ENCODE peak calls at places on chromosomes 11 and 22, in six cellular contexts. W, Y, G, A, K and Z are unnamed samples.

GRCh38 chr11:20025331-20025840 is 134.9 kb downstream of the DBX1 start:
- DNase-seq in W (no peak), Y (no peak), G (no peak), A (no peak), K (no peak), Z (no peak)

GRCh38 chr11:78417175-78417887 is at the start of gene GAB2:
- DNase-seq in W (peak), Y (peak), G (no peak), A (no peak), K (no peak), Z (no peak)

GRCh38 chr22:31647066-31647465 is 14.9 kb downstream of the PISD start:
- DNase-seq in W (no peak), Y (no peak), G (no peak), A (no peak), K (no peak), Z (no peak)

GRCh38 chr11:44970293-44970692 is 19.6 kb upstream of the TP53I11 start:
- DNase-seq in W (no peak), Y (no peak), G (no peak), A (no peak), K (no peak), Z (no peak)

GRCh38 chr11:86678296-86678695 is 5.9 kb upstream of the ME3 start:
- DNase-seq in W (no peak), Y (no peak), G (no peak), A (no peak), K (no peak), Z (no peak)

GRCh38 chr11:83521647-83522596 is 235.8 kb upstream of the CCDC90B start:
- DNase-seq in W (no peak), Y (no peak), G (peak), A (no peak), K (no peak), Z (no peak)

GRCh38 chr11:32792948-32793475 is 1.4 kb downstream of the CCDC73 start:
- DNase-seq in W (no peak), Y (peak), G (no peak), A (no peak), K (no peak), Z (peak)

GRCh38 chr11:10426475-10426874 is 28.6 kb upstream of the AMPD3 start:
- DNase-seq in W (no peak), Y (no peak), G (peak), A (no peak), K (no peak), Z (no peak)

GRCh38 chr11:70786021-70786665 is 387.8 kb downstream of the CTTN start:
- DNase-seq in W (no peak), Y (no peak), G (no peak), A (no peak), K (no peak), Z (no peak)

GRCh38 chr11:1335811-1336761 is 26.7 kb upstream of the TOLLIP start:
- DNase-seq in W (peak), Y (peak), G (peak), A (no peak), K (peak), Z (peak)

GRCh38 chr11:75907926-75908527 is 93.0 kb downstream of the UVRAG start:
- DNase-seq in W (no peak), Y (no peak), G (no peak), A (no peak), K (no peak), Z (no peak)

GRCh38 chr22:30422481-30423295 is 2.9 kb upstream of the MTFP1 start:
- DNase-seq in W (peak), Y (no peak), G (peak), A (peak), K (peak), Z (peak)

GRCh38 chr11:1832181-1832988 is 2.4 kb upstream of the SYT8 start:
- DNase-seq in W (peak), Y (peak), G (no peak), A (peak), K (peak), Z (peak)

GRCh38 chr22:50274311-50274710 is 4.1 kb upstream of the MAPK11 start:
- DNase-seq in W (no peak), Y (peak), G (no peak), A (no peak), K (peak), Z (peak)

GRCh38 chr11:57432714-57433163 is 5.8 kb upstream of the SLC43A3 start:
- DNase-seq in W (peak), Y (no peak), G (peak), A (no peak), K (peak), Z (no peak)

GRCh38 chr11:128216198-128216597 is 371.2 kb downstream of the ETS1 start:
- DNase-seq in W (no peak), Y (no peak), G (no peak), A (no peak), K (no peak), Z (no peak)

GRCh38 chr11:133576351-133576750 is 44.0 kb upstream of the OPCML start:
- DNase-seq in W (no peak), Y (no peak), G (no peak), A (no peak), K (no peak), Z (peak)

GRCh38 chr11:66720899-66721470 is 8.0 kb downstream of the SPTBN2 start:
- DNase-seq in W (no peak), Y (no peak), G (no peak), A (no peak), K (no peak), Z (no peak)

GRCh38 chr11:59174664-59175033 is 2.7 kb downstream of the DTX4 start:
- DNase-seq in W (no peak), Y (no peak), G (peak), A (no peak), K (no peak), Z (no peak)

GRCh38 chr11:118353084-118353710 is 6.2 kb upstream of the UBE4A start:
- DNase-seq in W (no peak), Y (peak), G (no peak), A (no peak), K (no peak), Z (no peak)

GRCh38 chr11:120346233-120346632 is 10.0 kb downstream of the ARHGEF12 start:
- DNase-seq in W (no peak), Y (no peak), G (no peak), A (no peak), K (no peak), Z (no peak)

GRCh38 chr11:63613517-63614135 is 607 bp downstream of the PLAAT3 start:
- DNase-seq in W (peak), Y (peak), G (no peak), A (no peak), K (peak), Z (peak)

GRCh38 chr22:21457023-21457787 is 10.0 kb upstream of the TMEM191C start:
- DNase-seq in W (peak), Y (no peak), G (no peak), A (no peak), K (no peak), Z (no peak)

GRCh38 chr11:104352036-104352435 is 188.1 kb upstream of the PDGFD start:
- DNase-seq in W (no peak), Y (no peak), G (no peak), A (no peak), K (no peak), Z (no peak)

GRCh38 chr11:130571947-130572584 is 123.6 kb downstream of the ADAMTS15 start:
- DNase-seq in W (no peak), Y (no peak), G (no peak), A (no peak), K (no peak), Z (no peak)

GRCh38 chr11:125448136-125448535 is 47.9 kb downstream of the FEZ1 start:
- DNase-seq in W (no peak), Y (no peak), G (no peak), A (no peak), K (peak), Z (no peak)

GRCh38 chr11:80798189-80798588 is 1357.4 kb upstream of the TENM4 start:
- DNase-seq in W (no peak), Y (no peak), G (no peak), A (no peak), K (no peak), Z (no peak)

GRCh38 chr11:14583252-14584105 is 60.1 kb upstream of the PDE3B start:
- DNase-seq in W (no peak), Y (no peak), G (no peak), A (no peak), K (no peak), Z (peak)

GRCh38 chr11:66061268-66061667 is 8.8 kb upstream of the PACS1 start:
- DNase-seq in W (no peak), Y (no peak), G (no peak), A (no peak), K (no peak), Z (no peak)

GRCh38 chr11:77071671-77072605 is 5.2 kb downstream of the CAPN5 start:
- DNase-seq in W (peak), Y (no peak), G (no peak), A (no peak), K (no peak), Z (no peak)

GRCh38 chr11:84763931-84764330 is 863.2 kb downstream of the DLG2 start:
- DNase-seq in W (no peak), Y (no peak), G (no peak), A (no peak), K (no peak), Z (no peak)

GRCh38 chr11:63614136-63614664 is at the start of gene PLAAT3:
- DNase-seq in W (peak), Y (no peak), G (no peak), A (no peak), K (peak), Z (peak)

GRCh38 chr11:3147257-3147619 is 17.9 kb downstream of the OSBPL5 start:
- DNase-seq in W (no peak), Y (no peak), G (no peak), A (no peak), K (peak), Z (peak)

GRCh38 chr11:68282141-68282860 is 10.5 kb upstream of the C11orf24 start:
- DNase-seq in W (peak), Y (peak), G (no peak), A (no peak), K (no peak), Z (no peak)

GRCh38 chr11:77557553-77557952 is 32.2 kb upstream of the AQP11 start:
- DNase-seq in W (no peak), Y (no peak), G (no peak), A (no peak), K (peak), Z (no peak)

GRCh38 chr11:124069429-124070401 is 28.6 kb upstream of the OR10G7 start:
- DNase-seq in W (peak), Y (no peak), G (peak), A (no peak), K (peak), Z (no peak)

GRCh38 chr22:27718186-27719032 is 83.1 kb downstream of the MN1 start:
- DNase-seq in W (peak), Y (no peak), G (peak), A (no peak), K (no peak), Z (peak)